ENCODE peak calls at places on chromosomes 16 and 17, in four cellular contexts. P is A549, Z is AG09319, W is lung. K is an unnamed sample.

GRCh38 chr17:35766903-35767510 is 6.3 kb downstream of the C17orf50 start:
- DNase-seq in P (peak; percentile 85), W (no peak), Z (no peak), K (no peak)

GRCh38 chr16:71424626-71425025 is 17.2 kb downstream of the TLE7 start:
- DNase-seq in W (no peak), P (no peak), Z (no peak), K (no peak)

GRCh38 chr17:28675485-28675884 is 13.5 kb downstream of the SUPT6H start:
- DNase-seq in P (no peak), W (no peak), Z (no peak), K (no peak)

GRCh38 chr16:58235663-58236062 is 37.8 kb upstream of the CSNK2A2 start:
- DNase-seq in Z (no peak), P (no peak), W (no peak), K (no peak)

GRCh38 chr17:1244606-1245012 is 25.6 kb upstream of the BHLHA9 start:
- DNase-seq in P (no peak), Z (no peak), W (no peak), K (no peak)

GRCh38 chr16:17951273-17951845 is 385.2 kb downstream of the NPIPA8 start:
- DNase-seq in Z (no peak), W (no peak), P (no peak), K (no peak)

GRCh38 chr16:84284168-84284722 is 10.4 kb upstream of the WFDC1 start:
- DNase-seq in W (peak; percentile 36), Z (no peak), P (no peak), K (peak; percentile 56)

GRCh38 chr16:426115-426905 is 861 bp downstream of the RAB11FIP3 start:
- DNase-seq in P (no peak), W (no peak), Z (no peak), K (no peak)

GRCh38 chr17:75778861-75779249 is 5.8 kb upstream of the UNK start:
- DNase-seq in Z (no peak), P (peak; percentile 55), W (no peak), K (no peak)

GRCh38 chr17:35612924-35613521 is 25.9 kb downstream of the AP2B1 start:
- DNase-seq in W (no peak), Z (no peak), P (no peak), K (peak; percentile 48)

GRCh38 chr17:1737531-1738291 is 5.0 kb upstream of the SERPINF2 start:
- DNase-seq in W (no peak), P (no peak), Z (no peak), K (no peak)

GRCh38 chr17:78460951-78461944 is 82.8 kb downstream of the PGS1 start:
- DNase-seq in P (no peak), Z (no peak), W (no peak), K (no peak)

GRCh38 chr16:85522842-85523601 is 90.1 kb upstream of the GSE1 start:
- DNase-seq in W (no peak), P (no peak), Z (no peak), K (no peak)

GRCh38 chr16:57686577-57686976 is 8.0 kb upstream of the DRC7 start:
- DNase-seq in Z (no peak), P (no peak), W (no peak), K (no peak)

GRCh38 chr16:67098599-67098998 is 11.1 kb upstream of the PHAF1 start:
- DNase-seq in Z (no peak), P (no peak), W (no peak), K (no peak)

GRCh38 chr17:39144414-39144813 is 7.0 kb downstream of the PLXDC1 start:
- DNase-seq in P (no peak), Z (no peak), W (peak; percentile 91), K (no peak)

GRCh38 chr17:36722121-36722902 is 120.9 kb downstream of the MRM1 start:
- DNase-seq in P (no peak), Z (peak; percentile 8), W (peak; percentile 48), K (peak; percentile 77)

GRCh38 chr16:29736112-29736511 is 9.7 kb downstream of the C16orf54 start:
- DNase-seq in P (peak; percentile 25), Z (no peak), W (no peak), K (no peak)

GRCh38 chr17:57784226-57784895 is 39.3 kb upstream of the CCDC182 start:
- DNase-seq in W (no peak), P (no peak), Z (no peak), K (no peak)

GRCh38 chr17:57781386-57782050 is 36.4 kb upstream of the CCDC182 start:
- DNase-seq in W (no peak), P (no peak), Z (no peak), K (no peak)

GRCh38 chr17:57783338-57783742 is 38.2 kb upstream of the CCDC182 start:
- DNase-seq in P (peak; percentile 84), Z (no peak), W (peak; percentile 61), K (peak; percentile 97)

GRCh38 chr17:57782051-57782490 is 37.0 kb upstream of the CCDC182 start:
- DNase-seq in P (no peak), Z (no peak), W (no peak), K (no peak)

GRCh38 chr17:57782642-57783337 is 37.7 kb upstream of the CCDC182 start:
- DNase-seq in W (no peak), Z (no peak), P (no peak), K (no peak)
- TF ChIP-seq CTCF in W (no peak), Z (no peak), P (no peak), K (no peak)

GRCh38 chr16:49376206-49376605 is 2.6 kb downstream of the C16orf78 start:
- DNase-seq in Z (no peak), P (no peak), W (no peak), K (no peak)

GRCh38 chr16:49378238-49378637 is 4.6 kb downstream of the C16orf78 start:
- DNase-seq in W (no peak), P (no peak), Z (no peak), K (no peak)

GRCh38 chr16:49382916-49383315 is 9.3 kb downstream of the C16orf78 start:
- DNase-seq in Z (no peak), W (no peak), P (no peak), K (peak; percentile 14)

GRCh38 chr16:49377196-49377755 is 3.7 kb downstream of the C16orf78 start:
- DNase-seq in P (no peak), W (no peak), Z (no peak), K (no peak)

GRCh38 chr16:49378816-49379215 is 5.2 kb downstream of the C16orf78 start:
- DNase-seq in W (no peak), Z (no peak), P (no peak), K (no peak)
- TF ChIP-seq CTCF in W (no peak), Z (no peak), P (no peak), K (no peak)

GRCh38 chr16:27698746-27699145 is 148.8 kb downstream of the KATNIP start:
- DNase-seq in Z (no peak), W (no peak), P (no peak), K (no peak)

GRCh38 chr16:27695161-27695560 is 145.2 kb downstream of the KATNIP start:
- DNase-seq in P (no peak), W (no peak), Z (no peak), K (no peak)

GRCh38 chr16:27699540-27699939 is 149.6 kb downstream of the KATNIP start:
- DNase-seq in W (no peak), P (no peak), Z (no peak), K (no peak)

GRCh38 chr16:27700596-27700995 is 150.7 kb downstream of the KATNIP start:
- DNase-seq in W (no peak), Z (no peak), P (no peak), K (no peak)

DNA sequence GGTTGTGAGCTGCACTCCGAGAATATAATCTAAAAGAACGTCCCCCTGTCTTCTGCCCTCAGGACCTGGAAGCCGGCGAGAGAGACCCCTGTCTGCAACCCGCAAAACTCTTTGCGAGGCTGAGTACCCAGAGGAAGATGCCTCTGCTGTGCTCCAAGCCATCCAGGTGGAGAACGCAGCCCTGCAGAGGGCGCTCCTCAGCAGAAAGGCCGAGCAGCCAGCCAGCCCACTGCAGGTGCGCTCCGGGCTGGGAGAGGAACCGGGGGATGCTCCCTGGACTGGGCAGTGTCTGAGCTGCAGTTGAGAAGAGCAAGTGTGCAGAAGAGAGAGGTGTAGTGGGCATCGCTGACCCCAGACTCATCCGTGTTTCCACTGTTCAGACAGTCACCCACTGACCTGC is 148.3 kb downstream of the KATNIP start:
- DNase-seq in Z (no peak), W (no peak), P (no peak), K (peak; percentile 50)
- TF ChIP-seq CTCF in Z (peak; percentile 19), W (no peak), P (peak; percentile 22), K (peak; percentile 41)

DNA sequence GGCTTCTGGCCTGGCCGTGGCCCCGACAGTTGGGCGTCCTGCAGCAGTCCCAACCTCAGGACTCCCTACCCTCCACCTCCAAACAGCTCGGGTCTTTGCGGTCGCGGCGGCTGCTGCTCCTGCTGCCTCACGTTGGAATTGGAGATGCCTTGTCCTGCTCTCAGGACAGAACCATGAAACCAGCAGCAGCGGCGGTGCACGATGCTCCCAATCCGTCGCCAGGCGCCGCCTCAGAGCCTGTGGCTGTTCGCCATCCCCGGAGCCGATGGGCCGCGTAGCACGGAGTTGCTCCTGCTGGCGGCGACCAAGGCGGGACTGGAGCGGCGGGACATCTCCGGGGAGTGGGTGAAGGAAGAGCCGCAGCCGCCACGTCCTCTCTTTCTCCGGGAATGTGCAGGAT is 1965.9 kb downstream of the TP53TG3F start:
- DNase-seq in W (no peak), Z (no peak), P (no peak), K (no peak)
- TF ChIP-seq CTCF in W (no peak), Z (no peak), P (no peak), K (no peak)

GRCh38 chr17:30378797-30379302 is at the start of gene CPD:
- DNase-seq in P (peak; percentile 96), Z (peak; percentile 84), W (peak; percentile 97), K (peak; percentile 97)
- TF ChIP-seq CTCF in P (no peak), Z (no peak), W (no peak), K (no peak)

GRCh38 chr17:82292251-82293154 is 19.0 kb upstream of the CSNK1D start:
- DNase-seq in P (peak; percentile 100), W (peak; percentile 96), Z (peak; percentile 93), K (peak; percentile 86)
- TF ChIP-seq CTCF in P (no peak), W (no peak), Z (no peak), K (no peak)

GRCh38 chr17:22694362-22695227 is 1002.3 kb downstream of the KCNJ18 start:
- DNase-seq in W (no peak), P (no peak), Z (no peak), K (no peak)
- TF ChIP-seq CTCF in W (no peak), P (peak; percentile 18), Z (peak; percentile 2), K (no peak)

GRCh38 chr17:43353364-43353763 is 45.4 kb upstream of the ARL4D start:
- DNase-seq in W (no peak), P (no peak), Z (no peak), K (no peak)

GRCh38 chr17:43350888-43351361 is 47.9 kb upstream of the ARL4D start:
- DNase-seq in Z (no peak), W (no peak), P (no peak), K (no peak)

GRCh38 chr17:43352579-43352978 is 46.2 kb upstream of the ARL4D start:
- DNase-seq in W (no peak), Z (no peak), P (no peak), K (no peak)

GRCh38 chr17:43351686-43352085 is 47.1 kb upstream of the ARL4D start:
- DNase-seq in W (no peak), Z (no peak), P (no peak), K (no peak)

GRCh38 chr17:43349142-43349541 is 49.7 kb upstream of the ARL4D start:
- DNase-seq in P (no peak), Z (no peak), W (no peak), K (no peak)
- TF ChIP-seq CTCF in P (peak; percentile 5), Z (no peak), W (no peak), K (peak; percentile 19)